ENCODE peak calls at places on chromosome 13, in six cellular contexts. One of them, this sample, is unnamed.

GRCh38 chr13:19601749-19602725 is 31.4 kb upstream of the MPHOSPH8 start:
- DNase-seq in pulmonary artery endothelial cell: no peak
- DNase-seq in renal cortical epithelial cell: no peak
- DNase-seq in NCI-H1694: no peak
- DNase-seq in anterior cingulate cortex: no peak
- DNase-seq in neuronal stem cell: peak; percentile 40
- DNase-seq in this sample: peak; percentile 18

GRCh38 chr13:48110930-48111721 is 16.2 kb upstream of the MED4 start:
- DNase-seq in renal cortical epithelial cell: no peak
- DNase-seq in pulmonary artery endothelial cell: no peak
- DNase-seq in NCI-H1694: no peak
- DNase-seq in anterior cingulate cortex: no peak
- DNase-seq in neuronal stem cell: no peak
- DNase-seq in this sample: no peak

GRCh38 chr13:60326273-60326672 is 70.7 kb upstream of the TDRD3 start:
- DNase-seq in anterior cingulate cortex: no peak
- DNase-seq in pulmonary artery endothelial cell: no peak
- DNase-seq in NCI-H1694: no peak
- DNase-seq in neuronal stem cell: no peak
- DNase-seq in renal cortical epithelial cell: no peak
- DNase-seq in this sample: no peak

GRCh38 chr13:25171517-25172302 is at the start of gene AMER2:
- DNase-seq in pulmonary artery endothelial cell: no peak
- DNase-seq in NCI-H1694: peak; percentile 5
- DNase-seq in anterior cingulate cortex: peak; percentile 88
- DNase-seq in renal cortical epithelial cell: no peak
- DNase-seq in neuronal stem cell: peak; percentile 57
- DNase-seq in this sample: peak; percentile 17

GRCh38 chr13:76730220-76730619 is 156.0 kb downstream of the KCTD12 start:
- DNase-seq in NCI-H1694: no peak
- DNase-seq in pulmonary artery endothelial cell: peak; percentile 87
- DNase-seq in renal cortical epithelial cell: no peak
- DNase-seq in anterior cingulate cortex: no peak
- DNase-seq in neuronal stem cell: no peak
- DNase-seq in this sample: no peak

GRCh38 chr13:71712988-71713653 is 153.9 kb downstream of the DACH1 start:
- DNase-seq in renal cortical epithelial cell: peak; percentile 74
- DNase-seq in anterior cingulate cortex: no peak
- DNase-seq in pulmonary artery endothelial cell: peak; percentile 5
- DNase-seq in neuronal stem cell: peak; percentile 20
- DNase-seq in NCI-H1694: no peak
- DNase-seq in this sample: no peak

GRCh38 chr13:42041684-42042035 is 6.8 kb upstream of the DGKH start:
- DNase-seq in neuronal stem cell: peak; percentile 29
- DNase-seq in NCI-H1694: no peak
- DNase-seq in anterior cingulate cortex: peak; percentile 51
- DNase-seq in renal cortical epithelial cell: peak; percentile 40
- DNase-seq in pulmonary artery endothelial cell: no peak
- DNase-seq in this sample: no peak

GRCh38 chr13:63690672-63691071 is 2275.0 kb upstream of the PCDH20 start:
- DNase-seq in pulmonary artery endothelial cell: no peak
- DNase-seq in anterior cingulate cortex: no peak
- DNase-seq in neuronal stem cell: no peak
- DNase-seq in NCI-H1694: no peak
- DNase-seq in renal cortical epithelial cell: no peak
- DNase-seq in this sample: no peak

GRCh38 chr13:112244061-112244460 is 132.1 kb upstream of the SPACA7 start:
- DNase-seq in NCI-H1694: no peak
- DNase-seq in anterior cingulate cortex: no peak
- DNase-seq in pulmonary artery endothelial cell: no peak
- DNase-seq in renal cortical epithelial cell: no peak
- DNase-seq in neuronal stem cell: no peak
- DNase-seq in this sample: no peak

GRCh38 chr13:93637852-93638251 is 411.2 kb downstream of the GPC6 start:
- DNase-seq in neuronal stem cell: no peak
- DNase-seq in anterior cingulate cortex: no peak
- DNase-seq in pulmonary artery endothelial cell: no peak
- DNase-seq in NCI-H1694: no peak
- DNase-seq in renal cortical epithelial cell: no peak
- DNase-seq in this sample: no peak

GRCh38 chr13:40390290-40391008 is 276.0 kb downstream of the FOXO1 start:
- DNase-seq in anterior cingulate cortex: no peak
- DNase-seq in neuronal stem cell: peak; percentile 69
- DNase-seq in renal cortical epithelial cell: no peak
- DNase-seq in pulmonary artery endothelial cell: no peak
- DNase-seq in NCI-H1694: no peak
- DNase-seq in this sample: no peak

GRCh38 chr13:20127563-20128458 is 33.0 kb downstream of the GJA3 start:
- DNase-seq in neuronal stem cell: peak; percentile 57
- DNase-seq in NCI-H1694: no peak
- DNase-seq in anterior cingulate cortex: peak; percentile 30
- DNase-seq in pulmonary artery endothelial cell: no peak
- DNase-seq in renal cortical epithelial cell: peak; percentile 7
- DNase-seq in this sample: no peak

GRCh38 chr13:33252103-33252502 is 33.5 kb downstream of the STARD13 start:
- DNase-seq in anterior cingulate cortex: no peak
- DNase-seq in renal cortical epithelial cell: no peak
- DNase-seq in pulmonary artery endothelial cell: no peak
- DNase-seq in neuronal stem cell: no peak
- DNase-seq in NCI-H1694: no peak
- DNase-seq in this sample: no peak

This sample was measured in NCI-H446 treated with DMSO at 0.1 percent for 48 hours.